ENCODE peak calls at places on chromosomes 7 and 10, in ten cellular contexts. E is astrocyte of the cerebellum; Y is CD8-positive, alpha-beta memory T cell; L is NB4; U is GM23248; B is cardiac fibroblast; T is psoas muscle; F is A549; V is cardiac muscle cell; K is kidney. D is an unnamed sample.

GRCh38 chr10:114281006-114281405 is 42.0 kb downstream of the VWA2 start:
- DNase-seq in E (no peak), Y (no peak), L (no peak), U (no peak), B (no peak), T (no peak), F (no peak), V (no peak), K (peak; percentile 32), D (no peak)

GRCh38 chr10:73907841-73908517 is 3.0 kb upstream of the PLAU start:
- DNase-seq in E (no peak), Y (no peak), L (peak; percentile 95), U (peak; percentile 89), B (peak; percentile 91), T (peak; percentile 70), F (peak; percentile 74), V (peak; percentile 63), K (peak; percentile 45), D (peak; percentile 80)

GRCh38 chr7:27593226-27593625 is 69.5 kb downstream of the HIBADH start:
- DNase-seq in E (no peak), Y (no peak), L (no peak), U (peak; percentile 32), B (peak; percentile 46), T (no peak), F (no peak), V (no peak), K (no peak), D (no peak)

GRCh38 chr10:18230794-18231193 is 90.6 kb downstream of the CACNB2 start:
- DNase-seq in E (no peak), Y (no peak), L (no peak), U (peak; percentile 65), B (peak; percentile 57), T (no peak), F (no peak), V (no peak), K (no peak), D (peak; percentile 57)

GRCh38 chr10:49414496-49414895 is 18.6 kb upstream of the DRGX start:
- DNase-seq in E (no peak), Y (no peak), L (no peak), U (no peak), B (no peak), T (no peak), F (no peak), V (no peak), K (no peak), D (no peak)

GRCh38 chr10:96646251-96646740 is 59.5 kb upstream of the TM9SF3 start:
- DNase-seq in E (no peak), Y (no peak), L (no peak), U (no peak), B (no peak), T (no peak), F (no peak), V (no peak), K (no peak), D (no peak)

GRCh38 chr7:106252568-106252967 is 32.2 kb downstream of the NAMPT start:
- DNase-seq in E (no peak), Y (no peak), L (no peak), U (no peak), B (no peak), T (no peak), F (no peak), V (no peak), K (no peak), D (no peak)

GRCh38 chr7:74197449-74198108 is 12.2 kb upstream of the LAT2 start:
- DNase-seq in E (no peak), Y (no peak), L (no peak), U (no peak), B (no peak), T (no peak), F (no peak), V (no peak), K (no peak), D (no peak)

GRCh38 chr10:99708428-99709010 is 23.4 kb downstream of the COX15 start:
- DNase-seq in E (no peak), Y (no peak), L (no peak), U (peak; percentile 53), B (no peak), T (no peak), F (peak; percentile 32), V (no peak), K (no peak), D (no peak)

DNA sequence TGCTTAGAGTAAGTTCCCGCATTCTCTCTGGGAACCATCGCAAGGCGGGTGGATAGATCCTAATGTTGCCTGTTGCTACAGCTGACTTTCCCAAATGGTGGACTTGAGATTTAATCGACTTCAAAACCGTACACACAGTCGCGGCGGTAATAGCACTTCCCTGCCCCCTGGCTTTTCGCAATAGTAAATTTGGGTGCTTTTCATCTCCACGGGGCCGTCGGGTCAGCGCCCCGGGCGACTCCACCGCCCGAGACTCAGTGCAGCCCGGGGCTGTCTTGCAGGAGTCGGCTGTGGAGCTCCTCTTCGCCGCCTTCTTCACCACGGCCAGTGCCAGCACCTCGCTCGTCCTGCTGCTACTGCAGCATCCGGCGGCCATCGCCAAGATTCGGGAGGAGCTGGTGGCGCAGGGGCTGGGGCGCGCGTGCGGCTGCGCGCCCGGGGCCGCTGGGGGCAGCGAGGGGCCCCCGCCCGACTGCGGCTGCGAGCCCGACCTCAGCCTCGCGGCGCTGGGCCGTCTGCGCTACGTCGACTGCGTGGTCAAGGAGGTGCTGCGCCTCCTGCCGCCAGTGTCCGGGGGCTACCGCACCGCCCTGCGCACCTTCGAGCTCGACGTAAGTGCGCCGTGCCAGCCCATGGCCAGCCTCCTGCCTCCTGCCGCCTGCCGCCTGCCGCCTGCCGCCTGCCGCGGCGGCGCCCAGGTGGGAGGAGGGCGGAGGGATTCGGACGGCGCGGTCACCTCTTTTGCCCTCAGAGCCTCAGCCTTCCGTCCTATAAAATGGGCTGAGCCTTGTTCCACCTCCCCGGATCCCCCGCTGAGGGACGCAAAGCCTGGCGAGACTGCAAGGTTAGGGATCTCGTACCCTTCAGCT is 5.3 kb downstream of the CYP26C1 start:
- DNase-seq in E (no peak), Y (no peak), L (no peak), U (peak; percentile 38), B (no peak), T (no peak), F (no peak), V (no peak), K (peak; percentile 61), D (no peak)
- H3K4me3 ChIP-seq in E (peak overlapping the region; percentile 12), Y (no peak overlapping the region), L (no peak overlapping the region), U (peak overlapping the region; percentile 49), B (no peak overlapping the region), T (no peak overlapping the region), F (no peak overlapping the region), V (peak overlapping the region; percentile 22), K (no peak overlapping the region), D (no peak overlapping the region)

GRCh38 chr7:107857541-107857912 is 33.5 kb upstream of the DLD start:
- DNase-seq in E (peak; percentile 59), Y (no peak), L (no peak), U (peak; percentile 66), B (peak; percentile 53), T (no peak), F (no peak), V (peak; percentile 30), K (no peak), D (peak; percentile 62)
- H3K4me3 ChIP-seq in E (no peak overlapping the region), Y (no peak overlapping the region), L (no peak overlapping the region), U (no peak overlapping the region), B (no peak overlapping the region), T (no peak overlapping the region), F (no peak overlapping the region), V (no peak overlapping the region), K (no peak overlapping the region), D (no peak overlapping the region)

DNA sequence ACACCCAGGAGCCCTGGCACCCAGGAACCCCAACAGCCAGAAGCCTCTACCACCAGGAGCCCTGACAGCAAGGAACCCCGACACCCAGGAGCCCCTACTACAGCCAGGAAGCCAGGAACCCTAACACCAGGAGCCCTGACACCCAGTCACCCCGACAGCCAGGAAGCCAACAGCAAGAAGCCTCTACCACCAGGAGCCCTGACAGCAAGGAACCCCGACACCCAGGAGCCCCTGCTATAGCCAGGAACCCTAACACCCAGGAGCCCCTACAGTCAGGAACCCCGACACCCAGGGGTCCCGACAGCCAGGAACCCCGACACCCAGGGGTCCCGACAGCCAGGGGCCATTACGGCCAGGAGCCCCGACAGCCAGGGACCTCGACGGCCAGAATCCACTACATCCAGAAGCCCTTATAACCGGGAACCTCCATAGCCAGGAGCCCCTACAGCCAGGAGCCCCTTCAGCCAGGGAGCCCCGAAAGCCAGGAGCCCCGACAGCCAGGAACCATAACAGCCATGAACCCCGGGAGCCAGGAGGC is 446 bp upstream of the GLRX3 start:
- DNase-seq in E (no peak), Y (no peak), L (no peak), U (no peak), B (no peak), T (no peak), F (no peak), V (no peak), K (no peak), D (no peak)
- H3K4me3 ChIP-seq in E (peak overlapping the region; percentile 73), Y (peak overlapping the region; percentile 73), L (peak overlapping the region; percentile 98), U (peak overlapping the region; percentile 87), B (peak overlapping the region; percentile 73), T (peak overlapping the region; percentile 100), F (peak overlapping the region; percentile 98), V (peak overlapping the region; percentile 100), K (peak overlapping the region; percentile 76), D (peak overlapping the region; percentile 90)

GRCh38 chr7:51234609-51235308 is 81.8 kb downstream of the COBL start:
- DNase-seq in E (no peak), Y (no peak), L (no peak), U (no peak), B (no peak), T (no peak), F (no peak), V (no peak), K (no peak), D (no peak)

GRCh38 chr7:51237727-51238126 is 78.9 kb downstream of the COBL start:
- DNase-seq in E (no peak), Y (no peak), L (no peak), U (no peak), B (no peak), T (no peak), F (no peak), V (no peak), K (no peak), D (no peak)

GRCh38 chr7:51238981-51239495 is 77.6 kb downstream of the COBL start:
- DNase-seq in E (no peak), Y (no peak), L (no peak), U (no peak), B (no peak), T (no peak), F (no peak), V (no peak), K (no peak), D (no peak)

GRCh38 chr7:51235593-51236313 is 80.9 kb downstream of the COBL start:
- DNase-seq in E (no peak), Y (no peak), L (no peak), U (no peak), B (no peak), T (no peak), F (no peak), V (no peak), K (no peak), D (no peak)

DNA sequence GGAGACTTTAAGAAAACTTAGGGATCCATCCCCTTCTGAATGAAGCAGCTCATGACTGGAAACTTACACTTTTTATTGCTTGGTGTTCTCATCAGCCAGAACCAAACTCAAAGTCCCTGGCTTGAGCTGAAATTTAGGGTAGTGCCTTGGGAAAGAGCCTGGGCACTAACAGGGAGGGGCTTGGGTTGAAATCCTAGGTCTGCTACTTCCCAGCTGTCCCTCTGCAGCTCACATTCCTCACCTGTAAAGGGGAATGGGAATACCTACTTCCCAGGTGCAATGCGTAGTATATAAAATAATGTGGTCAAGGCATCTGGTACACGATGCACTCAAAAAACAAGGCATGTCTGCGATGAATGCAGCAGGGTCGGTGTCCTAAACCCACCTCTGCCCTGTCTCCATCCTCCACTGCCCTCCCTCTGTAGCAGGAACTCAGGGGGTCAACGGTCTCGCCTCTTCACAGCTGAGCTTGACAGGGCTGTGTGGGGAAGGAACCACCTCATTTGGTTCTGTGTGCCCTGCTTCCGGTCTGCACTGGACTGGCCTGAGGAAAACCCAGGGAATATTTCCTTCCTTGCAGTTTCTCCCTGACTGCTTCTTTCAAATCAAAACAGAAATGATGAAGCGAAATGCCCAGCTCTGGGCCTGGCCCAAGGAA is 80.0 kb downstream of the COBL start:
- DNase-seq in E (no peak), Y (no peak), L (no peak), U (no peak), B (no peak), T (no peak), F (no peak), V (no peak), K (no peak), D (no peak)
- H3K4me3 ChIP-seq in E (no peak overlapping the region), Y (no peak overlapping the region), L (no peak overlapping the region), U (no peak overlapping the region), B (no peak overlapping the region), T (no peak overlapping the region), F (no peak overlapping the region), V (no peak overlapping the region), K (no peak overlapping the region), D (no peak overlapping the region)